ENCODE peak calls at places on chromosomes 4 and X, in six cellular contexts. D, T, H, L, C and B are unnamed samples.

GRCh38 chr4:20839957-20840356 is 139.7 kb downstream of the PACRGL start:
- DNase-seq in D (no peak), T (no peak), H (no peak), L (no peak), C (peak), B (no peak)

GRCh38 chr4:77007358-77008230 is 58.0 kb downstream of the SEPTIN11 start:
- DNase-seq in D (peak), T (no peak), H (no peak), L (no peak), C (peak), B (no peak)

GRCh38 chrX:24026403-24026801 is 584 bp downstream of the KLHL15 start:
- DNase-seq in D (no peak), T (no peak), H (peak), L (no peak), C (no peak), B (no peak)

GRCh38 chr4:40240040-40240653 is 43.3 kb downstream of the RHOH start:
- DNase-seq in D (no peak), T (no peak), H (no peak), L (no peak), C (no peak), B (no peak)

GRCh38 chr4:33091961-33092360 is 2371.8 kb downstream of the PCDH7 start:
- DNase-seq in D (no peak), T (no peak), H (no peak), L (no peak), C (no peak), B (no peak)

GRCh38 chrX:42952621-42953020 is 174.7 kb upstream of the PPP1R2C start:
- DNase-seq in D (no peak), T (no peak), H (no peak), L (no peak), C (no peak), B (no peak)

GRCh38 chr4:188714907-188715306 is 575.7 kb downstream of the TRIML1 start:
- DNase-seq in D (peak), T (no peak), H (no peak), L (no peak), C (peak), B (no peak)

GRCh38 chrX:148588649-148589310 is 88.4 kb downstream of the AFF2 start:
- DNase-seq in D (no peak), T (no peak), H (no peak), L (no peak), C (peak), B (no peak)

GRCh38 chr4:174274436-174274835 is 9.0 kb downstream of the FBXO8 start:
- DNase-seq in D (no peak), T (no peak), H (no peak), L (no peak), C (no peak), B (no peak)